ENCODE peak calls at places on chromosomes 5 and 9, in six cellular contexts. F is A549, A is HepG2, R is H1, C is GM12878, M is K562. Q is an unnamed sample.

GRCh38 chr5:68137451-68138190 is 77.9 kb upstream of the PIK3R1 start:
- DNase-seq in R (no peak), F (no peak), M (no peak), A (no peak), C (no peak), Q (no peak)

GRCh38 chr9:72480931-72481330 is 40.5 kb upstream of the TMC1 start:
- DNase-seq in A (peak; percentile 10), F (peak; percentile 45), C (no peak), M (no peak), R (no peak), Q (no peak)

GRCh38 chr9:136044207-136044970 is 50.7 kb downstream of the NACC2 start:
- DNase-seq in R (no peak), F (no peak), C (no peak), M (no peak), A (no peak), Q (peak; percentile 17)

GRCh38 chr9:95722141-95722540 is 153.3 kb upstream of the ERCC6L2 start:
- DNase-seq in R (no peak), A (no peak), C (no peak), M (no peak), F (no peak), Q (no peak)

GRCh38 chr9:128149001-128149701 is at the start of gene LCN2:
- DNase-seq in F (peak; percentile 31), C (no peak), M (no peak), A (no peak), R (no peak), Q (no peak)

GRCh38 chr5:140113180-140113698 is 670 bp upstream of the PURA start:
- DNase-seq in C (no peak), M (peak; percentile 51), F (no peak), R (peak; percentile 75), A (no peak), Q (peak; percentile 73)

GRCh38 chr9:133818444-133818843 is 80.3 kb upstream of the SARDH start:
- DNase-seq in R (no peak), F (no peak), M (no peak), A (peak; percentile 46), C (no peak), Q (no peak)

GRCh38 chr5:104298518-104298917 is 735.9 kb upstream of the NUDT12 start:
- DNase-seq in A (no peak), M (no peak), C (no peak), R (no peak), F (no peak), Q (no peak)

GRCh38 chr9:121637441-121638222 is 13.8 kb upstream of the DAB2IP start:
- DNase-seq in C (no peak), M (no peak), R (no peak), A (no peak), F (peak; percentile 49), Q (peak; percentile 66)

GRCh38 chr9:76049341-76049740 is 158.9 kb downstream of the PCSK5 start:
- DNase-seq in R (no peak), A (no peak), M (no peak), F (no peak), C (no peak), Q (no peak)

GRCh38 chr5:68251804-68252648 is 36.5 kb downstream of the PIK3R1 start:
- DNase-seq in R (no peak), M (no peak), C (no peak), A (no peak), F (no peak), Q (peak; percentile 64)

GRCh38 chr5:114940709-114941108 is 229.0 kb downstream of the TRIM36 start:
- DNase-seq in A (no peak), F (no peak), C (no peak), R (no peak), M (no peak), Q (no peak)
- H3K9me3 ChIP-seq in A (peaks cover 56% of the 10 kb centered on the region), F (no peaks in the 10 kb centered on the region), C (peaks cover 2% of the 10 kb centered on the region), R (peaks cover 25% of the 10 kb centered on the region), M (no peaks in the 10 kb centered on the region), Q (peaks cover 5% of the 10 kb centered on the region)

DNA sequence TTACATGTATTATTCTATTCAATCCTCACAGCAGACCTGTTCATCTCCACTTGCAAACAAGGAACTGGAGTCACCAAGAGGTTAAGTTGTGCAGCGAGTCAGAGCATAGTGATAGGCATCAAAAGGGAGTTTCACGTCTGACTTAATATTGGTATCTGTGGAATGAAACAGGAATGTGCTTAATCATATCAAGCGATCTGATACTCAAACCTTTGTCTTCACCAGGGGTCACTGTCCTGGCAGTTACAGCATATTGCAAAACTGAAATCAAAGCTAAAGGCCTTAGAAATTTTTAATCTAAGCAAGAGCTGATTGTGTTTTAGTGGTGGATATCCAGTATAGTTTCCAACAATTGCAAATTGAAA is 271.6 kb downstream of the PLK2 start:
- DNase-seq in F (peak; percentile 73), M (no peak), R (no peak), C (no peak), A (peak; percentile 29), Q (no peak)
- TF ChIP-seq CHD2 in F (no peak), M (no peak), R (no peak), C (no peak), A (no peak), Q (no peak)

GRCh38 chr5:32339878-32340277 is 27.1 kb upstream of the MTMR12 start:
- DNase-seq in R (no peak), A (no peak), C (no peak), M (peak; percentile 24), F (no peak), Q (no peak)

GRCh38 chr5:32343058-32343672 is 30.4 kb upstream of the MTMR12 start:
- DNase-seq in F (no peak), M (no peak), C (no peak), A (peak; percentile 76), R (no peak), Q (no peak)

GRCh38 chr5:32339198-32339597 is 26.5 kb upstream of the MTMR12 start:
- DNase-seq in R (no peak), C (no peak), F (no peak), A (no peak), M (peak; percentile 41), Q (no peak)

GRCh38 chr5:32346869-32347268 is 34.1 kb upstream of the MTMR12 start:
- DNase-seq in C (no peak), F (no peak), R (no peak), A (no peak), M (no peak), Q (no peak)

DNA sequence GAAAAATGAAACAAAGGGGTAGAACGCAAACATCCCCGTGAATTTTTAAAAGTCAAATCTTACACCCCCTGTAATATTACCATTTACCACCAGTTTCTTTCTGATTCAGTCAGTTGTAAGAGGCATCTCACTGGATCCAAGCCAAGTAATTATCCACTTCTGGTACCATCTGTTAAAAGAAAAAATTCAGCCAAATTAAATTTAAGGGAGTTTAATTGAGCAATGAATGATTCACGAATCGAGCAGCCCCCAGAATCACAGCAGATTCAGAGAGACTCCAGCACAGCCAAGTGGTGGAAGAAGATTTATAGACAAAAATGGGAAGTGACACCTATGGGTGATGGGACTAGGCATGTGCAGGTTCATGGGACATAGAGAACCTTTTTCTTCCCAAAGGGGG is 29.9 kb upstream of the MTMR12 start:
- DNase-seq in F (no peak), A (no peak), C (no peak), R (no peak), M (no peak), Q (peak; percentile 22)
- TF ChIP-seq RAD21 in F (no peak), A (no peak), C (no peak), R (no peak), M (no peak), Q (peak; percentile 48)

GRCh38 chr5:3607541-3608147 is 12.0 kb downstream of the IRX1 start:
- DNase-seq in C (no peak), F (no peak), A (no peak), R (no peak), M (no peak), Q (no peak)

GRCh38 chr5:3605298-3606010 is 9.8 kb downstream of the IRX1 start:
- DNase-seq in C (no peak), R (no peak), A (no peak), F (no peak), M (no peak), Q (peak; percentile 12)

GRCh38 chr5:3604501-3604900 is 8.9 kb downstream of the IRX1 start:
- DNase-seq in F (no peak), A (no peak), M (no peak), R (no peak), C (no peak), Q (no peak)

GRCh38 chr5:3609120-3609681 is 13.6 kb downstream of the IRX1 start:
- DNase-seq in M (no peak), C (no peak), F (no peak), A (no peak), R (no peak), Q (no peak)

DNA sequence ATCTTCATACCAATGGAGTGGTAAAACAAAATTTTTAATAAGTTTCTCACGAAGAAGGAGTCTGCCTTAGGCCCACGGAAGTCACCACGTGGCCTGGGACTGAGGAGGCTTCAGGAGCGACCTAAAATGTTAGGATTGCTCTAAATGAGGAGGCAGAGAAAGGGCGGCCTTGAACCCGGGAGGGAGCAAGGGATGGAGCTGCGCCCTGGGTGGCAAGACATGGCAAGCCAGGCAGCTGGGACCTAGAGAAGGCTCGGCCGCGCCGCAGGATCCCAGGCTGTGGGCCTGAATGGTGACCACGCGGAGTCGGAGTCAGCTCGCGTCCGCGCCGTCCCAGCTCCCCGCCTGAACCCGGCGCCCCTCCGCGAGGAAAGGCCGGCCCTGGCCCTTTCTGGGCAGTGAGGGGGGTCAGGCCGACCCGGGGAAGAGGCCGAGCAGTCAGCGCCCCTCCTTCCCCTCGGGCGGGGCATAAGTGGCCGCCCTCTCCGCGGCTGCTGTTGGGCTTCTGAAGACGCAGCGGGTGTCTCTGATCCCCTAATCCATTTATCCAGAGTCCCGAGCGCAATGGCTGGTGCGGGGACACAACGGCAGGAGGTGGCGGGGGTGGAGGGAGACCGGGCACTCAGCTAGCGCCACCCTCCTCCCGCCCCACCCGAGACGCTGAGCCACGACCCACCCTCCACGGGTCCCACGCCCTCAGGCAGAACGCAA is 10.6 kb downstream of the IRX1 start:
- DNase-seq in F (no peak), C (no peak), A (no peak), M (no peak), R (peak; percentile 70), Q (peak; percentile 11)
- H3K9me3 ChIP-seq in F (no peaks in the 10 kb centered on the region), C (no peaks in the 10 kb centered on the region), A (no peaks in the 10 kb centered on the region), M (no peaks in the 10 kb centered on the region), R (no peaks in the 10 kb centered on the region), Q (no peaks in the 10 kb centered on the region)